ENCODE peak calls at places on chromosome 7, in five cellular contexts. V, A, K, Q and H are unnamed samples.

GRCh38 chr7:11082552-11083213 is 109.0 kb downstream of the PHF14 start:
- DNase-seq in A (peak; percentile 38), V (peak; percentile 2), K (no peak), Q (no peak), H (peak; percentile 18)

GRCh38 chr7:29812185-29812876 is 6.0 kb downstream of the WIPF3 start:
- DNase-seq in A (no peak), Q (no peak), V (peak; percentile 3), K (no peak), H (no peak)

GRCh38 chr7:157637216-157637954 is 300.6 kb downstream of the DNAJB6 start:
- DNase-seq in A (no peak), V (no peak), Q (no peak), K (no peak), H (no peak)

GRCh38 chr7:2399848-2400587 is 3.4 kb upstream of the CHST12 start:
- DNase-seq in K (no peak), A (peak; percentile 62), V (peak; percentile 95), Q (no peak), H (peak; percentile 33)

GRCh38 chr7:51013861-51014511 is 231.3 kb upstream of the GRB10 start:
- DNase-seq in Q (no peak), V (no peak), K (peak; percentile 41), A (no peak), H (no peak)

GRCh38 chr7:118803-119376 is 73.5 kb upstream of the FAM20C start:
- DNase-seq in A (no peak), Q (no peak), K (no peak), V (no peak), H (no peak)

GRCh38 chr7:23184709-23185354 is 3.0 kb downstream of the NUP42 start:
- DNase-seq in Q (no peak), V (peak; percentile 51), K (no peak), A (peak; percentile 49), H (peak; percentile 63)

GRCh38 chr7:29421010-29421956 is 142.4 kb upstream of the PRR15 start:
- DNase-seq in K (no peak), Q (no peak), V (no peak), A (no peak), H (peak; percentile 75)

GRCh38 chr7:130180571-130180971 is 24.6 kb downstream of the TMEM209 start:
- DNase-seq in V (peak; percentile 85), Q (no peak), A (no peak), K (no peak), H (no peak)

GRCh38 chr7:117997862-117998825 is 124.9 kb upstream of the CTTNBP2 start:
- DNase-seq in A (peak; percentile 42), Q (no peak), V (no peak), K (no peak), H (no peak)

GRCh38 chr7:130210181-130210935 is 2.7 kb downstream of the SSMEM1 start:
- DNase-seq in K (no peak), Q (no peak), V (peak; percentile 22), A (peak; percentile 14), H (peak; percentile 82)

GRCh38 chr7:148738737-148739535 is 40.2 kb downstream of the CUL1 start:
- DNase-seq in A (no peak), Q (no peak), K (no peak), V (peak; percentile 59), H (peak; percentile 68)

GRCh38 chr7:8103282-8103681 is 134.7 kb downstream of the GLCCI1 start:
- DNase-seq in V (no peak), Q (no peak), K (no peak), A (no peak), H (no peak)

GRCh38 chr7:7352845-7353244 is 170.5 kb downstream of the C1GALT1 start:
- DNase-seq in Q (no peak), K (peak; percentile 52), V (no peak), A (peak; percentile 91), H (peak; percentile 10)

GRCh38 chr7:138658889-138659288 is 42.3 kb downstream of the SVOPL start:
- DNase-seq in A (peak; percentile 52), V (no peak), Q (no peak), K (no peak), H (peak; percentile 46)

GRCh38 chr7:12893292-12893691 is 205.9 kb downstream of the ARL4A start:
- DNase-seq in Q (no peak), K (no peak), A (no peak), V (no peak), H (no peak)

GRCh38 chr7:75559355-75559986 is 67.4 kb downstream of the SPDYE5 start:
- DNase-seq in Q (no peak), A (no peak), V (no peak), K (no peak), H (peak; percentile 88)

GRCh38 chr7:74174606-74175082 is 488 bp downstream of the EIF4H start:
- DNase-seq in A (peak; percentile 76), K (no peak), V (peak; percentile 51), Q (peak; percentile 24), H (peak; percentile 42)

DNA sequence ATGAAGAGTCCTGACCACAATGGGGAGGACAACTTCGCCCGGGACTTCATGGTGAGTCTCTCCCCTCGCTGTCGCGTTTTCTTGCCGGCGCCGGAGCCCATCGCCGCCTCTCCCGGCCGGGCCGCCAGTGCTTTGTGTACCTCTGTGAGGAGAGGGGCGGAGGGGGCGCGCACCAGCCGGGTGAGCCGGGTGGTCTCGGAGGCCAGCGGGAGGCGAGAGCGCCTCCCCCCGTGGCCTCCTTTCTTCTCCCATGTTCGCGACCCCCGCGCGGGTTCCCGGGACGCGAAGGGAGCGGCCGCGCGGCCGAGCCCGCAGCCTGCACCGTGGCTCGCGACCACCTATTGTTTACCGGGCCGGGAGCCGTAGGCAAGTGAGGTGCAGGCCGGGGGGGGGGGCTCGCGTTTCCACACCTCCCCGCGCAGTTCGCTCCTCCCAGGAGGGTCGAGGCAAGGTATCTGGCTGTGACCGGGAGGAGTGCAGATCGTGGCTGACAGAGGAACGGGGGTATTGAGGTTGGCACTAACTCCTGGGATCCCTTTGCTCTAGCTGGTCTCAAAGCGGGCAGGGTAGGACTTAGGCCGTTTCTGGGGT is 595 bp downstream of the PTPN12 start:
- DNase-seq in K (no peak), A (no peak), Q (peak; percentile 59), V (no peak), H (peak; percentile 18)
- H3K23ac ChIP-seq in K (no peak overlapping the region), A (peak overlapping the region; percentile 97), Q (peak overlapping the region; percentile 93), V (peak overlapping the region; percentile 99), H (peak overlapping the region; percentile 1)

DNA sequence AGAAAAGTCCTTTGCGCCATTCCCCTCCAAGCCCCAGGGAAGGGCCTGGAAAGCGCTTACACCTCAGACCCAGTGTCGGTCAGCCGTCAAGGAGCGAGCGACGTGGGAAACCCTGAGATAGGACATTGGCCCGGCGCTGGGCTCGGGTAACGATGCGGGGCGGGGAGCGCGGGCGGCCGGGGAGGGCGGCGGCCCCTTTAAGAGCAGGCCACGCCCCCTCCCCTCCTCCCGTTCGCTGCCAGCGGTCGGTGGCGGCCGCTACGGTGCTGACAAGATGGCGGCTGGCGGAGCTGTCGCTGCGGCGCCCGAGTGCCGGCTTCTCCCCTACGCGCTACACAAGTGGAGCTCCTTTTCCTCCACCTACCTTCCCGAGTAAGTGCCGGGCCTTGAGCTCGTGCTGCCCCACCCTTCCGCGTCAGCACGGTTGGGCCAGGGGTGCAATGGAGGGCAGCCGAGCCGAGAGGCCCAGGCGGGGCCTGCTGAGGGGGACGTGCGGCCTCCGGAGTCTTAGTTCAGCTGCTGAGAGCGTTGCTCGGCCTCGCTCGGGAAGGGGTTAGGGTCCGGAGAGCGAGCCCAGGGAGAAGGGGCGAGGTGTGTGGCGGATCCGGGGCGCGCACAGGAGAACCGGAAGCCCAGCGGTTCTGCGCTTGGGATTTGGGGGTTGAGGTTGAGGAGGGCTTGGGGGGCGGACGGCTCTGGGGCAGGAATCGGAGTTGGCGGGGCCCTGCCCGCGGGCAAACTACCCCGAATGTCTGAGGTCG is at the start of gene MKLN1:
- DNase-seq in Q (peak; percentile 88), K (peak; percentile 93), A (peak; percentile 94), V (peak; percentile 85), H (peak; percentile 93)
- H3K23ac ChIP-seq in Q (peak within 1 kb of the TSS; percentile 89), K (no peak within 1 kb of the TSS), A (peak within 1 kb of the TSS; percentile 83), V (peak within 1 kb of the TSS; percentile 100), H (no peak within 1 kb of the TSS)

DNA sequence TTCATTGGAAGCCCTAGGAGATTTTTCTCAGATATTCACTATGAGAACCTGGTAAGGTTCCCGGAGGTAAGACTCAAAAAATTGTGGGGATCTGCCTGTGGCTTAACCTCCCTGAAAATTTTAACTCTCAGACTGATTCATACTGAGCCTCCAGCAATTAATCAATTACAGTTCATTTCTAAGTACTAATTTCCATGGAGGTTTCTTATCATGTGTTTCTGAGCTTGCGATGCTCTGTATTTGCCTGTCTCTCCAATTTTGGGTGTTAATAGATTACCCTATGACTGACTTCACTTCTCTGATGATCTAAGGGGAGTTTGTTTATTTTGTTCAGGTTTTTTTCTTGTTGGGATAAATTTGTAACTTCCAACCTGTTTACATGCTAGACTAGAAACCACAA is 215.4 kb upstream of the TMEM196 start:
- DNase-seq in Q (no peak), K (no peak), V (no peak), A (no peak), H (no peak)
- H3K23ac ChIP-seq in Q (no peak overlapping the region), K (no peak overlapping the region), V (no peak overlapping the region), A (no peak overlapping the region), H (no peak overlapping the region)

GRCh38 chr7:45366432-45366831 is 207.7 kb upstream of the ADCY1 start:
- DNase-seq in Q (no peak), A (no peak), V (no peak), K (no peak), H (no peak)
- H3K23ac ChIP-seq in Q (peak overlapping the region; percentile 25), A (no peak overlapping the region), V (no peak overlapping the region), K (no peak overlapping the region), H (peak overlapping the region; percentile 3)

DNA sequence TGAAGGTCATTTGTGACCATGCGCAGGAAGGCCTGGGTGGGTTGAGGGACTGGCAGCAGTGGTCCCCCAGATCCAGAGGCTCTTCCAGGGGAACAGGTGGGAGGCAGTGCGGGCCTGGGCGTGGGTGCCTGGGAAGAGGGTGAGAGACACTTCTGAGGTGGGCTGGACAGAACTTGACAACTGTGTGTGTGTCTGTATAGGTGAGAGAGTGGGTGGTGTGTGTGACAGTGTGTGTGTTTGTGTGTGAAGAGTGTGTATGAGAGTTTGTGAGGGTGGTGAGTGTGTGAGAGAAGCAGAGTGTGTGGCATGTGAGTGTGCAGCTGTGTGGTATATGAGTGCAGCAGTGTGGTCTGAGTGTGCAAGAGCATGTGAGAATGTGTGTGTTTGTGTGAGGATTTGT is 87.7 kb downstream of the TMEM178B start:
- DNase-seq in V (no peak), K (no peak), A (no peak), Q (no peak), H (no peak)
- H3K23ac ChIP-seq in V (no peak overlapping the region), K (no peak overlapping the region), A (no peak overlapping the region), Q (peak overlapping the region; percentile 30), H (no peak overlapping the region)

DNA sequence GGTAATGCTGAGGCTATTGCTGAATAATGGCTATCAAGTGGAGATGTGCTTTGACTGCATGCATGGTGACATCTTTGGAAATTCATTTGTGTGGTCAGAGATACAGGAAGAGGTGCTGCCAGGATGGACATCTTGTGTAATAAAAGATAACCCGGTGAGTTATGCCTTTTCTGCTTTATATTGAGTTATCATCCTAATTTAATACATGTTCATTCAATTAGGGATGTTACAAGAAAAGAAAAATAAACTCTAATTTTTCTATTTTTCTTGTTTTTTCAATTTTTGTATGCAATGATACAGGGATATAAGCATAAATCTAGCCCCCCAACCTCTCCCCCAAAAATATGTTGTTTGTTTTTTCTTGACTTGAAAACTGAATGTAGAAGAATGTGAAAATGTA is 26.4 kb upstream of the LMOD2 start:
- DNase-seq in A (no peak), V (no peak), Q (no peak), K (no peak), H (no peak)
- H3K23ac ChIP-seq in A (no peak overlapping the region), V (no peak overlapping the region), Q (no peak overlapping the region), K (no peak overlapping the region), H (no peak overlapping the region)